ENCODE peak calls at places on chromosomes 12 and 14, in eight cellular contexts. S is left ventricle myocardium inferior; Z is NCI-H187 treated with DMSO at 0.1 percent for 48 hours; V is T-cell; B is kidney epithelial cell; E is stimulated activated CD4-positive, alpha-beta T cell treated with anti-CD3 and anti-CD28 coated beads, Interleukin-4, amount 100 ng/mL, for 1 hour; R is aorta; D is endothelial cell. T is an unnamed sample.

GRCh38 chr14:93042968-93043940 is 72.5 kb downstream of the ITPK1 start:
- DNase-seq in D (no peak), B (no peak), S (peak; percentile 76), Z (no peak), E (no peak), V (no peak), R (peak; percentile 88), T (peak; percentile 94)

GRCh38 chr12:3295225-3295624 is 195.8 kb upstream of the PRMT8 start:
- DNase-seq in S (no peak), E (no peak), V (no peak), D (no peak), Z (no peak), R (no peak), B (no peak), T (no peak)

GRCh38 chr12:52210186-52210924 is 18.5 kb upstream of the KRT80 start:
- DNase-seq in S (no peak), R (peak; percentile 67), V (no peak), D (no peak), E (no peak), Z (no peak), B (no peak), T (no peak)

GRCh38 chr12:123055281-123055766 is 74.8 kb downstream of the ARL6IP4 start:
- DNase-seq in B (no peak), Z (no peak), R (peak; percentile 33), D (no peak), E (no peak), V (no peak), S (no peak), T (no peak)

GRCh38 chr12:22919883-22920282 is 294.9 kb downstream of the ETNK1 start:
- DNase-seq in V (no peak), Z (no peak), B (no peak), D (no peak), R (no peak), S (no peak), E (no peak), T (no peak)

GRCh38 chr12:52992699-52993557 is 13.3 kb upstream of the EIF4B start:
- DNase-seq in R (peak; percentile 24), D (no peak), Z (no peak), S (no peak), E (no peak), B (no peak), V (no peak), T (peak; percentile 43)

GRCh38 chr12:57836442-57837375 is 9.8 kb downstream of the CTDSP2 start:
- DNase-seq in S (peak; percentile 87), D (peak; percentile 60), V (no peak), Z (no peak), B (no peak), E (peak; percentile 27), R (peak; percentile 90), T (peak; percentile 74)

GRCh38 chr14:74571901-74572828 is 39.9 kb downstream of the LTBP2 start:
- DNase-seq in S (no peak), E (no peak), B (peak; percentile 99), Z (peak; percentile 31), D (no peak), R (peak; percentile 74), V (no peak), T (no peak)

GRCh38 chr14:89549381-89550102 is 132.5 kb upstream of the FOXN3 start:
- DNase-seq in R (no peak), B (no peak), Z (no peak), S (no peak), D (no peak), E (no peak), V (no peak), T (no peak)

GRCh38 chr14:23008836-23009235 is 1.1 kb downstream of the C14orf93 start:
- DNase-seq in B (no peak), V (no peak), Z (no peak), R (no peak), S (no peak), E (no peak), D (no peak), T (no peak)

GRCh38 chr14:34012978-34013713 is 62.3 kb upstream of the EGLN3 start:
- DNase-seq in B (no peak), E (no peak), D (no peak), Z (no peak), R (no peak), S (no peak), V (no peak), T (no peak)

GRCh38 chr12:107145397-107145796 is 52.0 kb upstream of the CRY1 start:
- DNase-seq in Z (no peak), S (no peak), E (no peak), B (peak; percentile 18), V (no peak), R (no peak), D (no peak), T (no peak)

GRCh38 chr12:9244894-9245293 is 36.7 kb upstream of the PZP start:
- DNase-seq in B (no peak), S (no peak), Z (no peak), D (no peak), E (peak; percentile 59), R (no peak), V (no peak), T (no peak)

GRCh38 chr12:18467636-18468520 is 206.6 kb downstream of the PIK3C2G start:
- DNase-seq in B (no peak), R (no peak), D (no peak), E (no peak), Z (no peak), S (no peak), V (no peak), T (no peak)

GRCh38 chr12:76176935-76177334 is 92.5 kb upstream of the NAP1L1 start:
- DNase-seq in V (no peak), B (no peak), E (no peak), Z (no peak), D (no peak), R (no peak), S (no peak), T (no peak)

GRCh38 chr14:76514599-76514998 is 138.7 kb downstream of the ESRRB start:
- DNase-seq in B (no peak), V (no peak), Z (peak; percentile 7), R (peak; percentile 20), E (no peak), D (no peak), S (no peak), T (peak; percentile 8)

GRCh38 chr12:45259732-45260480 is 44.0 kb downstream of the ANO6 start:
- DNase-seq in B (no peak), S (no peak), R (no peak), E (no peak), D (no peak), V (no peak), Z (no peak), T (no peak)

GRCh38 chr14:95119336-95119735 is 38.0 kb downstream of the DICER1 start:
- DNase-seq in B (no peak), R (no peak), D (no peak), V (no peak), S (no peak), Z (no peak), E (no peak), T (no peak)

GRCh38 chr14:64363265-64363840 is 24.8 kb upstream of the MTHFD1 start:
- DNase-seq in B (no peak), S (no peak), D (no peak), V (no peak), R (no peak), E (no peak), Z (no peak), T (no peak)

GRCh38 chr12:57452181-57452936 is 2.7 kb upstream of the INHBE start:
- DNase-seq in V (no peak), S (peak; percentile 38), E (no peak), R (no peak), B (no peak), Z (no peak), D (no peak), T (no peak)

T was measured in left colon.